ENCODE peak calls at places on chromosomes 1 and 21, in seven cellular contexts. One of them, this sample, is unnamed.

GRCh38 chr1:151982300-151983005 is 11.2 kb downstream of the S100A10 start:
- DNase-seq in thyroid gland: no peak
- DNase-seq in tibial nerve: no peak
- DNase-seq in naive thymus-derived CD4-positive, alpha-beta T cell: no peak
- DNase-seq in stomach: no peak
- DNase-seq in prostate gland: no peak
- DNase-seq in BJ: no peak
- DNase-seq in this sample: no peak

GRCh38 chr21:26120833-26121232 is 49.7 kb downstream of the APP start:
- DNase-seq in thyroid gland: no peak
- DNase-seq in tibial nerve: no peak
- DNase-seq in naive thymus-derived CD4-positive, alpha-beta T cell: no peak
- DNase-seq in stomach: no peak
- DNase-seq in prostate gland: no peak
- DNase-seq in BJ: no peak
- DNase-seq in this sample: no peak

GRCh38 chr21:33852495-33852894 is 63.1 kb downstream of the ATP5PO start:
- DNase-seq in thyroid gland: no peak
- DNase-seq in tibial nerve: no peak
- DNase-seq in naive thymus-derived CD4-positive, alpha-beta T cell: no peak
- DNase-seq in stomach: no peak
- DNase-seq in prostate gland: no peak
- DNase-seq in BJ: no peak
- DNase-seq in this sample: no peak

GRCh38 chr1:170010443-170010842 is 64.1 kb downstream of the KIFAP3 start:
- DNase-seq in thyroid gland: no peak
- DNase-seq in tibial nerve: peak; percentile 86
- DNase-seq in naive thymus-derived CD4-positive, alpha-beta T cell: no peak
- DNase-seq in stomach: no peak
- DNase-seq in prostate gland: no peak
- DNase-seq in BJ: peak; percentile 9
- DNase-seq in this sample: no peak

GRCh38 chr1:236552096-236552495 is 28.3 kb downstream of the LGALS8 start:
- DNase-seq in thyroid gland: no peak
- DNase-seq in tibial nerve: no peak
- DNase-seq in naive thymus-derived CD4-positive, alpha-beta T cell: no peak
- DNase-seq in stomach: no peak
- DNase-seq in prostate gland: no peak
- DNase-seq in BJ: no peak
- DNase-seq in this sample: no peak

GRCh38 chr1:29043270-29043971 is 80.3 kb downstream of the TMEM200B start:
- DNase-seq in thyroid gland: no peak
- DNase-seq in tibial nerve: no peak
- DNase-seq in naive thymus-derived CD4-positive, alpha-beta T cell: no peak
- DNase-seq in stomach: no peak
- DNase-seq in prostate gland: no peak
- DNase-seq in BJ: no peak
- DNase-seq in this sample: no peak

GRCh38 chr21:16279658-16280581 is 550.1 kb downstream of the USP25 start:
- DNase-seq in thyroid gland: peak; percentile 53
- DNase-seq in tibial nerve: peak; percentile 37
- DNase-seq in naive thymus-derived CD4-positive, alpha-beta T cell: no peak
- DNase-seq in stomach: no peak
- DNase-seq in prostate gland: peak; percentile 37
- DNase-seq in BJ: peak; percentile 8
- DNase-seq in this sample: no peak

GRCh38 chr1:115729765-115730164 is 38.7 kb downstream of the CASQ2 start:
- DNase-seq in thyroid gland: peak; percentile 81
- DNase-seq in tibial nerve: no peak
- DNase-seq in naive thymus-derived CD4-positive, alpha-beta T cell: no peak
- DNase-seq in stomach: no peak
- DNase-seq in prostate gland: no peak
- DNase-seq in BJ: no peak
- DNase-seq in this sample: no peak

GRCh38 chr1:26597629-26598039 is 68.1 kb downstream of the RPS6KA1 start:
- DNase-seq in thyroid gland: no peak
- DNase-seq in tibial nerve: no peak
- DNase-seq in naive thymus-derived CD4-positive, alpha-beta T cell: peak; percentile 26
- DNase-seq in stomach: no peak
- DNase-seq in prostate gland: peak; percentile 10
- DNase-seq in BJ: no peak
- DNase-seq in this sample: no peak

GRCh38 chr1:32753532-32754281 is 51.1 kb upstream of the SYNC start:
- DNase-seq in thyroid gland: peak; percentile 86
- DNase-seq in tibial nerve: no peak
- DNase-seq in naive thymus-derived CD4-positive, alpha-beta T cell: peak; percentile 51
- DNase-seq in stomach: peak; percentile 88
- DNase-seq in prostate gland: peak; percentile 84
- DNase-seq in BJ: no peak
- DNase-seq in this sample: no peak

GRCh38 chr1:19034721-19035120 is 78.2 kb upstream of the IFFO2 start:
- DNase-seq in thyroid gland: no peak
- DNase-seq in tibial nerve: no peak
- DNase-seq in naive thymus-derived CD4-positive, alpha-beta T cell: no peak
- DNase-seq in stomach: no peak
- DNase-seq in prostate gland: no peak
- DNase-seq in BJ: no peak
- DNase-seq in this sample: no peak

GRCh38 chr1:219362702-219363101 is 189.0 kb downstream of the LYPLAL1 start:
- DNase-seq in thyroid gland: no peak
- DNase-seq in tibial nerve: no peak
- DNase-seq in naive thymus-derived CD4-positive, alpha-beta T cell: no peak
- DNase-seq in stomach: no peak
- DNase-seq in prostate gland: no peak
- DNase-seq in BJ: no peak
- DNase-seq in this sample: no peak

GRCh38 chr1:221947731-221948130 is 205.8 kb upstream of the DUSP10 start:
- DNase-seq in thyroid gland: no peak
- DNase-seq in tibial nerve: no peak
- DNase-seq in naive thymus-derived CD4-positive, alpha-beta T cell: no peak
- DNase-seq in stomach: no peak
- DNase-seq in prostate gland: no peak
- DNase-seq in BJ: no peak
- DNase-seq in this sample: no peak

GRCh38 chr1:88519156-88519555 is 164.9 kb upstream of the PKN2 start:
- DNase-seq in thyroid gland: no peak
- DNase-seq in tibial nerve: no peak
- DNase-seq in naive thymus-derived CD4-positive, alpha-beta T cell: no peak
- DNase-seq in stomach: no peak
- DNase-seq in prostate gland: no peak
- DNase-seq in BJ: no peak
- DNase-seq in this sample: peak; percentile 32

GRCh38 chr1:172903581-172904220 is 147.0 kb downstream of the TNFSF18 start:
- DNase-seq in thyroid gland: no peak
- DNase-seq in tibial nerve: no peak
- DNase-seq in naive thymus-derived CD4-positive, alpha-beta T cell: no peak
- DNase-seq in stomach: no peak
- DNase-seq in prostate gland: no peak
- DNase-seq in BJ: peak; percentile 86
- DNase-seq in this sample: no peak

GRCh38 chr1:32334864-32335618 is 992 bp downstream of the MARCKSL1 start:
- DNase-seq in thyroid gland: peak; percentile 69
- DNase-seq in tibial nerve: no peak
- DNase-seq in naive thymus-derived CD4-positive, alpha-beta T cell: peak; percentile 63
- DNase-seq in stomach: peak; percentile 64
- DNase-seq in prostate gland: no peak
- DNase-seq in BJ: no peak
- DNase-seq in this sample: no peak

GRCh38 chr1:185238447-185238846 is 78.6 kb downstream of the IVNS1ABP start:
- DNase-seq in thyroid gland: no peak
- DNase-seq in tibial nerve: no peak
- DNase-seq in naive thymus-derived CD4-positive, alpha-beta T cell: peak; percentile 11
- DNase-seq in stomach: no peak
- DNase-seq in prostate gland: no peak
- DNase-seq in BJ: no peak
- DNase-seq in this sample: no peak

GRCh38 chr1:95003433-95003738 is 69.4 kb downstream of the ALG14 start:
- DNase-seq in thyroid gland: peak; percentile 22
- DNase-seq in tibial nerve: no peak
- DNase-seq in naive thymus-derived CD4-positive, alpha-beta T cell: no peak
- DNase-seq in stomach: no peak
- DNase-seq in prostate gland: no peak
- DNase-seq in BJ: no peak
- DNase-seq in this sample: no peak

GRCh38 chr1:21539933-21540332 is 30.7 kb downstream of the ALPL start:
- DNase-seq in thyroid gland: no peak
- DNase-seq in tibial nerve: no peak
- DNase-seq in naive thymus-derived CD4-positive, alpha-beta T cell: no peak
- DNase-seq in stomach: peak; percentile 36
- DNase-seq in prostate gland: peak; percentile 71
- DNase-seq in BJ: no peak
- DNase-seq in this sample: no peak

GRCh38 chr1:53909946-53910345 is 16.0 kb downstream of the DIO1 start:
- DNase-seq in thyroid gland: peak; percentile 39
- DNase-seq in tibial nerve: no peak
- DNase-seq in naive thymus-derived CD4-positive, alpha-beta T cell: no peak
- DNase-seq in stomach: no peak
- DNase-seq in prostate gland: no peak
- DNase-seq in BJ: no peak
- DNase-seq in this sample: no peak

GRCh38 chr1:8133657-8134430 is 107.7 kb upstream of the ERRFI1 start:
- DNase-seq in thyroid gland: peak; percentile 59
- DNase-seq in tibial nerve: peak; percentile 87
- DNase-seq in naive thymus-derived CD4-positive, alpha-beta T cell: no peak
- DNase-seq in stomach: peak; percentile 41
- DNase-seq in prostate gland: peak; percentile 58
- DNase-seq in BJ: peak; percentile 78
- DNase-seq in this sample: peak; percentile 80

GRCh38 chr1:44962729-44963128 is 23.7 kb downstream of the EIF2B3 start:
- DNase-seq in thyroid gland: no peak
- DNase-seq in tibial nerve: no peak
- DNase-seq in naive thymus-derived CD4-positive, alpha-beta T cell: no peak
- DNase-seq in stomach: no peak
- DNase-seq in prostate gland: no peak
- DNase-seq in BJ: no peak
- DNase-seq in this sample: no peak

GRCh38 chr1:41919131-41919530 is 409 bp upstream of the HIVEP3 start:
- DNase-seq in thyroid gland: peak; percentile 34
- DNase-seq in tibial nerve: no peak
- DNase-seq in naive thymus-derived CD4-positive, alpha-beta T cell: no peak
- DNase-seq in stomach: no peak
- DNase-seq in prostate gland: no peak
- DNase-seq in BJ: no peak
- DNase-seq in this sample: no peak

GRCh38 chr1:156608036-156608674 is 6.9 kb upstream of the GPATCH4 start:
- DNase-seq in thyroid gland: peak; percentile 51
- DNase-seq in tibial nerve: peak; percentile 76
- DNase-seq in naive thymus-derived CD4-positive, alpha-beta T cell: peak; percentile 55
- DNase-seq in stomach: peak; percentile 48
- DNase-seq in prostate gland: peak; percentile 62
- DNase-seq in BJ: no peak
- DNase-seq in this sample: no peak

GRCh38 chr1:36170643-36171412 is 14.9 kb downstream of the MAP7D1 start:
- DNase-seq in thyroid gland: peak; percentile 79
- DNase-seq in tibial nerve: no peak
- DNase-seq in naive thymus-derived CD4-positive, alpha-beta T cell: no peak
- DNase-seq in stomach: no peak
- DNase-seq in prostate gland: no peak
- DNase-seq in BJ: no peak
- DNase-seq in this sample: no peak

GRCh38 chr21:29943885-29944284 is 4.1 kb upstream of the GRIK1 start:
- DNase-seq in thyroid gland: no peak
- DNase-seq in tibial nerve: no peak
- DNase-seq in naive thymus-derived CD4-positive, alpha-beta T cell: no peak
- DNase-seq in stomach: no peak
- DNase-seq in prostate gland: no peak
- DNase-seq in BJ: no peak
- DNase-seq in this sample: no peak

GRCh38 chr1:14929547-14930223 is 223.9 kb upstream of the TMEM51 start:
- DNase-seq in thyroid gland: peak; percentile 92
- DNase-seq in tibial nerve: no peak
- DNase-seq in naive thymus-derived CD4-positive, alpha-beta T cell: no peak
- DNase-seq in stomach: peak; percentile 54
- DNase-seq in prostate gland: peak; percentile 67
- DNase-seq in BJ: peak; percentile 92
- DNase-seq in this sample: no peak

DNA sequence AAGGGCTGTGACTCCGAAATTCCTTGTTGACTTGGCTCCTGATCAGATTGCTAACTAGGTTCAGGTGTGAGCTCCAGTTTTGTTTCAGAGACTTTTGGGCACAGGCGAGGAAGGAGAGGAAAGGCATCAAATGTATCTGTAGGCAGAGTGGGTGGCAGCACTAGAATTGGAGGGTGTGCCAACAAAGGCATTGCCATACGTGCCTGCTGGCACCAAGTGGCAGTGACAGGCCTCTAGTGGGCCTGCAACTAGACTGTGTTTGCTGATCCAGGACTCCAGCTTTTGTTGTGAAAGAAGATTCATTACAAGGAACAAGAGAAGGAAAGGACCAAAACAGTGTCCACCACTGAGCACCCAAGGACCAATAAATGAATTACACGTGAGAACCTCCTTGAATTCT is 79.5 kb downstream of the TM2D1 start:
- DNase-seq in thyroid gland: no peak
- DNase-seq in tibial nerve: no peak
- DNase-seq in naive thymus-derived CD4-positive, alpha-beta T cell: no peak
- DNase-seq in stomach: no peak
- DNase-seq in prostate gland: no peak
- DNase-seq in BJ: no peak
- DNase-seq in this sample: no peak
- H3K4me3 ChIP-seq in thyroid gland: no peak overlapping the region
- H3K4me3 ChIP-seq in tibial nerve: no peak overlapping the region
- H3K4me3 ChIP-seq in naive thymus-derived CD4-positive, alpha-beta T cell: no peak overlapping the region
- H3K4me3 ChIP-seq in stomach: no peak overlapping the region
- H3K4me3 ChIP-seq in prostate gland: no peak overlapping the region
- H3K4me3 ChIP-seq in BJ: no peak overlapping the region
- H3K4me3 ChIP-seq in this sample: no peak overlapping the region

GRCh38 chr1:150406483-150406882 is 42.5 kb downstream of the RPRD2 start:
- DNase-seq in thyroid gland: no peak
- DNase-seq in tibial nerve: no peak
- DNase-seq in naive thymus-derived CD4-positive, alpha-beta T cell: no peak
- DNase-seq in stomach: no peak
- DNase-seq in prostate gland: no peak
- DNase-seq in BJ: no peak
- DNase-seq in this sample: no peak
- H3K27me3 ChIP-seq in thyroid gland: no peaks in the 10 kb centered on the region
- H3K27me3 ChIP-seq in tibial nerve: no peaks in the 10 kb centered on the region
- H3K27me3 ChIP-seq in naive thymus-derived CD4-positive, alpha-beta T cell: no peaks in the 10 kb centered on the region
- H3K27me3 ChIP-seq in stomach: no peaks in the 10 kb centered on the region
- H3K27me3 ChIP-seq in prostate gland: no peaks in the 10 kb centered on the region
- H3K27me3 ChIP-seq in BJ: no peaks in the 10 kb centered on the region
- H3K27me3 ChIP-seq in this sample: no peaks in the 10 kb centered on the region

GRCh38 chr1:234960722-234961467 is 167.7 kb downstream of the TOMM20 start:
- DNase-seq in thyroid gland: no peak
- DNase-seq in tibial nerve: no peak
- DNase-seq in naive thymus-derived CD4-positive, alpha-beta T cell: no peak
- DNase-seq in stomach: peak; percentile 78
- DNase-seq in prostate gland: peak; percentile 77
- DNase-seq in BJ: no peak
- DNase-seq in this sample: no peak
- H3K4me3 ChIP-seq in thyroid gland: no peak overlapping the region
- H3K4me3 ChIP-seq in tibial nerve: no peak overlapping the region
- H3K4me3 ChIP-seq in naive thymus-derived CD4-positive, alpha-beta T cell: no peak overlapping the region
- H3K4me3 ChIP-seq in stomach: no peak overlapping the region
- H3K4me3 ChIP-seq in prostate gland: no peak overlapping the region
- H3K4me3 ChIP-seq in BJ: no peak overlapping the region
- H3K4me3 ChIP-seq in this sample: no peak overlapping the region

DNA sequence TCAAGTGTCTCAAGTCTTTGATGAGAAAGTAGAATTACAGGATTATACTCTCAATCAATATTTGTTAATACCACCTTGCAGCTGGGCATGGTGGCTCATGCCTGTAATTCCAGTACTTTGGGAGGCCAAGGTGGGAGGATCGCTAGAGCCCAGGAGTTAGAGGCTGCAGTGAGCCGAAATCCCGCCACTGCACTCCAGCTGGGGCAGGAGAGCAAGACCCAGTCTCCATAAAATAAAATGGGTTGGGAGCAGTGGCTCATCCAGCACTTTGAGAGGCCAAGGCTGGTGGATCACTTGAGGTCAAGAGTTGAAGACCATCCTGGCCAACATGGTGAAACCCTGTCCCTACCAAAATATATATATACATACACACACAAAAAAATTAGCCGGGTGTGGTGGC is 1.2 kb upstream of the NCMAP start:
- DNase-seq in thyroid gland: no peak
- DNase-seq in tibial nerve: no peak
- DNase-seq in naive thymus-derived CD4-positive, alpha-beta T cell: no peak
- DNase-seq in stomach: no peak
- DNase-seq in prostate gland: no peak
- DNase-seq in BJ: no peak
- DNase-seq in this sample: no peak
- H3K27me3 ChIP-seq in thyroid gland: no peaks in the 10 kb centered on the region
- H3K27me3 ChIP-seq in tibial nerve: peaks cover 38% of the 10 kb centered on the region
- H3K27me3 ChIP-seq in naive thymus-derived CD4-positive, alpha-beta T cell: no peaks in the 10 kb centered on the region
- H3K27me3 ChIP-seq in stomach: peaks cover 14% of the 10 kb centered on the region
- H3K27me3 ChIP-seq in prostate gland: no peaks in the 10 kb centered on the region
- H3K27me3 ChIP-seq in BJ: peaks cover 36% of the 10 kb centered on the region
- H3K27me3 ChIP-seq in this sample: no peaks in the 10 kb centered on the region

This sample was measured in kidney epithelial cell.